ENCODE peak calls at places on chromosomes 1 and 21, in four cellular contexts. K, Z, X and G are unnamed samples.

GRCh38 chr1:3459940-3460652 is 5.6 kb downstream of the ARHGEF16 start:
- DNase-seq in K (no peak), Z (no peak), X (peak; percentile 75), G (no peak)

GRCh38 chr21:46109251-46110221 is 11.6 kb downstream of the COL6A2 start:
- DNase-seq in K (no peak), Z (no peak), X (no peak), G (no peak)

GRCh38 chr21:32048353-32048752 is 175.5 kb downstream of the HUNK start:
- DNase-seq in K (no peak), Z (no peak), X (no peak), G (no peak)

GRCh38 chr1:179583869-179584268 is 7.8 kb upstream of the TDRD5 start:
- DNase-seq in K (no peak), Z (no peak), X (no peak), G (no peak)

GRCh38 chr1:168709896-168710305 is 19.1 kb downstream of the DPT start:
- DNase-seq in K (no peak), Z (no peak), X (no peak), G (peak; percentile 46)

GRCh38 chr1:11178021-11179015 is 10.8 kb upstream of the ANGPTL7 start:
- DNase-seq in K (no peak), Z (no peak), X (no peak), G (peak; percentile 43)

GRCh38 chr1:12654004-12654567 is 10.2 kb downstream of the AADACL4 start:
- DNase-seq in K (no peak), Z (no peak), X (no peak), G (no peak)

GRCh38 chr1:245337829-245338484 is 183.2 kb downstream of the KIF26B start:
- DNase-seq in K (peak; percentile 63), Z (no peak), X (no peak), G (no peak)

GRCh38 chr1:235820059-235820458 is 46.6 kb downstream of the LYST start:
- DNase-seq in K (no peak), Z (no peak), X (peak; percentile 29), G (no peak)

GRCh38 chr1:20476260-20477038 is 9.6 kb downstream of the CAMK2N1 start:
- DNase-seq in K (peak; percentile 69), Z (peak; percentile 76), X (peak; percentile 93), G (peak; percentile 28)

GRCh38 chr21:27649323-27649722 is 682.4 kb upstream of the ADAMTS5 start:
- DNase-seq in K (no peak), Z (no peak), X (no peak), G (no peak)
- TF ChIP-seq ELF4 in K (no peak), Z (no peak), X (no peak), G (no peak)

GRCh38 chr1:223245411-223245810 is 102.4 kb upstream of the TLR5 start:
- DNase-seq in K (no peak), Z (no peak), X (no peak), G (no peak)

GRCh38 chr1:223245983-223246382 is 102.9 kb upstream of the TLR5 start:
- DNase-seq in K (no peak), Z (no peak), X (no peak), G (no peak)

GRCh38 chr1:223242971-223243370 is 99.9 kb upstream of the TLR5 start:
- DNase-seq in K (no peak), Z (no peak), X (no peak), G (no peak)

GRCh38 chr1:223243441-223244050 is 100.5 kb upstream of the TLR5 start:
- DNase-seq in K (no peak), Z (no peak), X (no peak), G (no peak)

DNA sequence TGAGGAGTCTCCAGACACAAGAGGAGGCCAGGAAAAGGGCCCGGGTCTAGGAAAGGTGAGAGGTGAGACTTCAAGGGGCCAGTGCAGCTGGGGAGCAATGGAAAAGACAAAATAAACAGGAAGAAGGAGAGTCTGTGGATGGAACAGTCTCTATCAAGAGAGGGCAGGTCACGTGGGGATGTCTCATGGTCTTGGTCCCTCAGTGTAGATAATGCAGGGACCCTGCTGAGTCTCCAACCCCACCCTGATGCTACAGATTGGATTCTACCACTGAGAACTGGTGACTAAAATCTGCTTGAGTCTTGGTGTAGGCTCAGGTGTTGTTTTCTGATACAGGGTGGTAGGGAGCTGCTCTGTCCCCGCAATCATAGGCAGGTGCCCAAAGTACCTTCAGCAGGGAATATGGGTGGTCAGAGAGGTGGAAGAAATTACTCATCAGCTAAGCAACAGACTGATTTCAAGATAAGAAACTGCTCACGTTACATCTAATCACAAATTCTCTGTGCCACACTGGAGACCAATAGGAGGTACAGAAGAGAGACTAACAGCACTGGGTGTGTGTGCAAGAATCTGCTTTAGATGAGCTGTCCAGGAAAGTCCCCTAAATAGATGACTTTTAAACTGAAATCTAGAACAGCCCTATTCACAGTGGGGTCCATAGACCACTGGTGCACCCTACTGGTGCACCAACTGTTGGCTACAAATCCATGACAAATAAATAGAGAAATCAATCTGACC is 101.5 kb upstream of the TLR5 start:
- DNase-seq in K (peak; percentile 31), Z (no peak), X (no peak), G (no peak)
- TF ChIP-seq ELF4 in K (no peak), Z (no peak), X (no peak), G (no peak)

DNA sequence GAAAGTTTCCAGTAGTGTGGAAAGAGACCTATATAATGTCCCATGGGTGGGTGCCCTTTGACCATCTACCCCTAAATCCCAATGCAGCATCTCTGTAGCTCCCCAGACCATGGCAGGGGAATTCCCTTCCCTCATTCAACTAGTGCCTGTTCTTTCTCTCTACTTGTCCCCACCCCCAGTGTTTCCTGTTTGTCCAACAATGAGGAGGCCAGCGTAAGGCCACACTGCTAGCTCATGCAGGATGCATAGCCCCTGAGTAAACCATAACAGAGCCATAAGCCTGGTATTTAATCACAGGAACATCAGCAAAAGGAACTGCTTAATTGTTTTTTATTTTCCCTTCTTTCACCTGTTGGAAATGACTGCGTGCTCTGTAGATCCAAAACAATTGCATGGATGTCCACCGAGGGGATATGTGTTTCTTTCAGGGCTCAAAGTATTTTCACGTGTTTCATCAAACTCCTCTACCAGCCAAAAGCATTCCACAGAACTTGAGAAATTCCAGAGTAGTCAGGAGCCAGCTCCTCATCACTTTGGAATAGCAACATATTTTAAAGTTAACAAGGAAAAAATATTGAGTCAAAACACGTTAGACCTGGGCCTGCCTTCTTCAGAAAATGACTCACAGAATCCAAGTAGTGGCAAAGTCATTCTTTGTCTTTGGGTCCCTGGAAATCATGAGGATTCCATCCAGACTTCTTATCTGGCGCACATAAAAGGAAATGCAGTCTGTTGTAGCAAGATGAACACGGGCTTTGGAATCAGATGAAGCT is 162.5 kb upstream of the SGIP1 start:
- DNase-seq in K (no peak), Z (no peak), X (no peak), G (no peak)
- TF ChIP-seq ELF4 in K (no peak), Z (no peak), X (no peak), G (no peak)

GRCh38 chr21:18548249-18548648 is 144.7 kb upstream of the TMPRSS15 start:
- DNase-seq in K (no peak), Z (no peak), X (no peak), G (no peak)

GRCh38 chr21:18545908-18546307 is 142.3 kb upstream of the TMPRSS15 start:
- DNase-seq in K (no peak), Z (no peak), X (no peak), G (no peak)

GRCh38 chr21:18547347-18547746 is 143.8 kb upstream of the TMPRSS15 start:
- DNase-seq in K (no peak), Z (no peak), X (no peak), G (no peak)

GRCh38 chr21:18550361-18550760 is 146.8 kb upstream of the TMPRSS15 start:
- DNase-seq in K (no peak), Z (no peak), X (no peak), G (no peak)

GRCh38 chr21:18549214-18549905 is 145.8 kb upstream of the TMPRSS15 start:
- DNase-seq in K (no peak), Z (no peak), X (no peak), G (no peak)
- TF ChIP-seq ELF4 in K (no peak), Z (no peak), X (no peak), G (no peak)

GRCh38 chr1:246595146-246595545 is 28.9 kb downstream of the CNST start:
- DNase-seq in K (no peak), Z (no peak), X (no peak), G (no peak)
- TF ChIP-seq ELF4 in K (no peak), Z (no peak), X (no peak), G (no peak)

GRCh38 chr1:212667223-212668139 is 32.2 kb downstream of the BATF3 start:
- DNase-seq in K (no peak), Z (no peak), X (peak; percentile 42), G (no peak)

GRCh38 chr1:212666116-212666775 is 33.4 kb downstream of the BATF3 start:
- DNase-seq in K (no peak), Z (no peak), X (no peak), G (no peak)

GRCh38 chr1:212668477-212668876 is 31.2 kb downstream of the BATF3 start:
- DNase-seq in K (no peak), Z (no peak), X (no peak), G (no peak)

GRCh38 chr1:212664409-212665199 is 35.0 kb downstream of the BATF3 start:
- DNase-seq in K (no peak), Z (no peak), X (no peak), G (no peak)

GRCh38 chr1:212665241-212666115 is 34.2 kb downstream of the BATF3 start:
- DNase-seq in K (peak; percentile 85), Z (peak; percentile 93), X (peak; percentile 51), G (peak; percentile 97)
- TF ChIP-seq ELF4 in K (peak; percentile 49), Z (no peak), X (no peak), G (no peak)

GRCh38 chr1:93680121-93681094 is 1.2 kb downstream of the BCAR3 start:
- DNase-seq in K (peak; percentile 77), Z (peak; percentile 89), X (peak; percentile 72), G (peak; percentile 87)
- TF ChIP-seq ELF4 in K (no peak), Z (no peak), X (no peak), G (no peak)

GRCh38 chr21:39185157-39185556 is 1.9 kb upstream of the PSMG1 start:
- DNase-seq in K (no peak), Z (no peak), X (no peak), G (no peak)
- TF ChIP-seq ELF4 in K (no peak), Z (no peak), X (no peak), G (no peak)

DNA sequence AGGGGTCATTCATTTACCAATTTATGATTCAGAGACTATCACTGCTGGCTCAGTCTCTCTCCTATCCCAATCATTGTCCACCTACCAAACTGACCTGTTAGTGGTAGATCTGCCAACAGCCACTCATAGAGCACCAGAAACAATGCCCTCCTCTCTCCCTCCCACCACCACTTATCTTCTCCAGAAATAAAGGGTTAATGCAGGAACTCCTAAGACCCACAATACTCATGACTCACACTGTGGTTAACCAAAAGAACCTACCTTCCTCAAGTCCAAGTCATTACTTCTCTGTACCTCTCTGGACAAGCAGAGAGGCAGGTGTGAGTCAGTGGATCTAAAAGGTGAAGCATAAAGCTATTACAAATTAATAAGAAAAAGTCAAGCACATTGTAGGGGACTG is 40.9 kb upstream of the CAMK1G start:
- DNase-seq in K (no peak), Z (no peak), X (no peak), G (no peak)
- TF ChIP-seq ELF4 in K (no peak), Z (no peak), X (no peak), G (no peak)